ENCODE peak calls at places on chromosomes 6 and 20, in four cellular contexts. Z is HL-60, H is brain microvascular endothelial cell, X is AG04449. O is an unnamed sample.

GRCh38 chr6:58290177-58290576 is 972.7 kb downstream of the PRIM2 start:
- DNase-seq in Z (no peak), H (no peak), X (no peak), O (no peak)

GRCh38 chr6:168116975-168117899 is 38.2 kb upstream of the FRMD1 start:
- DNase-seq in X (no peak), H (no peak), Z (no peak), O (no peak)

GRCh38 chr6:25606151-25606550 is 45.9 kb upstream of the SCGN start:
- DNase-seq in H (no peak), Z (no peak), X (no peak), O (no peak)

GRCh38 chr6:90362273-90362672 is 65.6 kb upstream of the BACH2 start:
- DNase-seq in X (no peak), Z (no peak), H (peak; percentile 7), O (peak; percentile 60)

GRCh38 chr6:42512498-42513042 is 51.3 kb upstream of the UBR2 start:
- DNase-seq in H (no peak), X (no peak), Z (no peak), O (no peak)

GRCh38 chr6:38567436-38567835 is 72.3 kb downstream of the BTBD9 start:
- DNase-seq in X (peak; percentile 84), Z (no peak), H (peak; percentile 92), O (peak; percentile 80)

GRCh38 chr6:149642829-149643580 is 5.5 kb downstream of the KATNA1 start:
- DNase-seq in X (peak; percentile 17), H (peak; percentile 12), Z (no peak), O (no peak)

GRCh38 chr20:59984551-59984950 is 26.3 kb downstream of the CDH26 start:
- DNase-seq in Z (peak; percentile 62), H (no peak), X (no peak), O (no peak)

GRCh38 chr6:144449911-144450690 is 165.0 kb downstream of the UTRN start:
- DNase-seq in X (no peak), Z (no peak), H (no peak), O (no peak)

GRCh38 chr6:112931835-112932234 is 584.7 kb downstream of the RFPL4B start:
- DNase-seq in X (peak; percentile 36), Z (no peak), H (peak; percentile 43), O (no peak)

GRCh38 chr6:40380271-40380670 is 206.9 kb downstream of the LRFN2 start:
- DNase-seq in H (no peak), X (no peak), Z (no peak), O (no peak)

GRCh38 chr20:19943021-19943659 is 74.0 kb upstream of the NAA20 start:
- DNase-seq in X (no peak), Z (peak; percentile 78), H (no peak), O (no peak)

GRCh38 chr20:19949195-19949867 is 67.8 kb upstream of the NAA20 start:
- DNase-seq in Z (no peak), H (no peak), X (no peak), O (no peak)

GRCh38 chr20:19947611-19948264 is 69.4 kb upstream of the NAA20 start:
- DNase-seq in Z (no peak), X (no peak), H (peak; percentile 75), O (no peak)

GRCh38 chr20:19944772-19945459 is 72.2 kb upstream of the NAA20 start:
- DNase-seq in Z (no peak), X (no peak), H (peak; percentile 61), O (peak; percentile 55)

GRCh38 chr20:19945732-19946670 is 71.2 kb upstream of the NAA20 start:
- DNase-seq in Z (no peak), H (no peak), X (no peak), O (no peak)
- TF ChIP-seq CTCF in Z (no peak), H (no peak), X (no peak), O (no peak)

DNA sequence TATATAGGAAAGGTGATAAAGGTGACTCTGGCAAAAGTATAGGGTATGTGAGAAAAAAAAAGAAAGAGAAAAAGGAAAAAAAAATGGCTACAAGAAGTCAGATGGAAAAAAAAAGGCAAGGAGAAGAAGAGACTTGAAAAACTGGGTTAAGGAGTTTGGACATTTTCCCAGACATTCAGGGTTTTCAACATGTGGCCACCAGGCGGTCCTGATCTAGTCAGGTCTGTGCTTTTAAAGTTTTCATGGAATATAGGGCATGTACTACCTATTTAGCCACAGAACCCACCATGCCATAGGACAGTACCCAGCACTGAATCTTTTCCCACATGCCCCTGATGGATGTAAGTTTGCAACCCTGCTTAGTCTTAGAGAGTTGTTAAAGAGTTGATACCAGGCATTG is 433.7 kb downstream of the MAFB start:
- DNase-seq in H (no peak), Z (no peak), X (no peak), O (peak; percentile 37)
- TF ChIP-seq CTCF in H (peak; percentile 8), Z (no peak), X (no peak), O (no peak)

DNA sequence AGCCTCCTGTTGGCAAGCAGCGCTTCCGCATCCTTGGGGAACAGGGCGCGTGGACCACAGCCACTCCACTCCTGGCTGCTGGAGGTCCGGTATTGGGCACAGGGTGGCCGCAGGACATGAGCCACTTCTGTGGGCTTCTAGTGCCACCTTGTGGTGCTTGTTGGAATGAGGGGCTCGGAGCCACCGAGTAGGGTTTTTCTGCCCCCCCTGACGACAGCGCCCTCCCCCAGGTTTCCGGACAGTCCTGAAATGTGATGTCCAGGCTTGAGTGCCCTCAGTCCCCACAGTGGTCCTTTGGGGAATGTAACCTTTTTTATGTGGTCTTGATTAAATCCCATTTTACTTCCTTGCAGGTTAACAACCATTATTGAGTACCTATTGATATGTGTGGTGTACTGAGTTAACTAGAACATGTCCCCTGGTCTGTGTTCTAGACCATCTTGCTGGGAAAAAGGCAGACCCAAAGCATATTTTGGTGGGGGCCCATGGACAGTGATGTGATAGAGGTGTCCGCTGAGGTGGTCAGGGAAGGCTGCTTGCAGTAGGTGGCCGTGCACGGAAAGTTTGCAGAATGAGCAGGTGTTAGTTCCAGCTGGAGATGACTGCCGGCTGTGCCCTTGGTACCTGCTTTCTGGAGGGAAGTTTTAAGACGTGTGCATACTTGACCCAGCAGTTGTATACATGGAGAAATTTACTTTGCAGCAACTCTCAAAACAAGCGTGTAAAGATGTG is 70.0 kb downstream of the PTPN1 start:
- DNase-seq in H (no peak), Z (peak; percentile 36), X (no peak), O (no peak)
- TF ChIP-seq CTCF in H (peak; percentile 83), Z (peak; percentile 68), X (peak; percentile 78), O (peak; percentile 73)

GRCh38 chr6:106973841-106974336 is 640 bp downstream of the CD24 start:
- DNase-seq in Z (no peak), H (no peak), X (no peak), O (no peak)

GRCh38 chr6:106974337-106974998 is at the start of gene CD24:
- DNase-seq in X (no peak), H (no peak), Z (peak; percentile 41), O (no peak)

GRCh38 chr6:106975699-106976032 is 1.1 kb upstream of the CD24 start:
- DNase-seq in H (no peak), X (no peak), Z (no peak), O (no peak)

GRCh38 chr6:106976270-106976669 is 1.7 kb upstream of the CD24 start:
- DNase-seq in Z (no peak), H (no peak), X (no peak), O (no peak)

GRCh38 chr6:106974999-106975698 is 620 bp upstream of the CD24 start:
- DNase-seq in X (no peak), Z (peak; percentile 47), H (no peak), O (no peak)
- TF ChIP-seq CTCF in X (no peak), Z (no peak), H (no peak), O (no peak)

DNA sequence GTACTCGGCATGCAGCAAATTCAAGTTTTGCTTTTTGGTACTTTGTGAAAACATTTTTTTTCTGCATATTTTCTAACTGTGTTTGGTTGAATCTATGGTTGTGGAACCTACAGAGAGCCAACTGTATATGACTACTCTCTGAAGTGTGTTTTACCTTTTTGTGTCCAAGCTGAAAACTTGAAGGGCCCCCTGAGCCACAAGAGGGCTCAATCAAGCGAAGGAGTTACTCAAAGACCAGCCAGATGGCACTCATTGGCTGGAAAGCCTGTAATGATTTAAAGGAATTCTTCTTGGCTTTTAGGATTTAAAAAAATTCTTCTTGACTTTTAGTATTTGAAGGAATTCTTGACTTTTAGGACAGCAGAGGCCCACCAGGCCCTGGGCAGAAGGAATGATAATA is 27.0 kb upstream of the ECI2 start:
- DNase-seq in H (no peak), Z (no peak), X (no peak), O (no peak)
- TF ChIP-seq CTCF in H (peak; percentile 33), Z (no peak), X (no peak), O (no peak)